ENCODE peak calls at places on chromosome 20, in four cellular contexts. N, J, D and V are unnamed samples.

GRCh38 chr20:58174708-58175287 is 53.7 kb downstream of the ANKRD60 start:
- DNase-seq in J (no peak), D (no peak), N (peak; percentile 55), V (no peak)

GRCh38 chr20:23609486-23610109 is 3.9 kb upstream of the CST9 start:
- DNase-seq in J (no peak), D (no peak), N (no peak), V (no peak)

GRCh38 chr20:58930496-58930895 is 50.6 kb upstream of the NELFCD start:
- DNase-seq in N (peak; percentile 17), J (no peak), D (no peak), V (no peak)

GRCh38 chr20:18011951-18012645 is 43.3 kb downstream of the MGME1 start:
- DNase-seq in D (no peak), J (no peak), N (no peak), V (no peak)

GRCh38 chr20:16349518-16350295 is 223.5 kb downstream of the KIF16B start:
- DNase-seq in J (no peak), N (peak; percentile 75), D (no peak), V (peak; percentile 21)

GRCh38 chr20:47063407-47063806 is 168.8 kb downstream of the EYA2 start:
- DNase-seq in D (no peak), N (no peak), J (no peak), V (peak; percentile 36)

GRCh38 chr20:17875981-17876385 is 92.6 kb downstream of the SNX5 start:
- DNase-seq in N (no peak), J (no peak), D (no peak), V (peak; percentile 66)

GRCh38 chr20:50980851-50981713 is 22.5 kb downstream of the MOCS3 start:
- DNase-seq in J (no peak), D (peak; percentile 49), N (peak; percentile 87), V (peak; percentile 27)

GRCh38 chr20:54980321-54980960 is 505.0 kb downstream of the DOK5 start:
- DNase-seq in N (no peak), D (no peak), J (no peak), V (no peak)

GRCh38 chr20:13458860-13459451 is 179.8 kb downstream of the TASP1 start:
- DNase-seq in J (peak; percentile 28), N (peak; percentile 60), D (peak; percentile 10), V (peak; percentile 36)

GRCh38 chr20:42482808-42483207 is 706.9 kb downstream of the PTPRT start:
- DNase-seq in N (no peak), J (no peak), D (no peak), V (no peak)

GRCh38 chr20:9323622-9324021 is 190.8 kb upstream of the LAMP5 start:
- DNase-seq in J (no peak), N (peak; percentile 32), D (no peak), V (no peak)

GRCh38 chr20:9699181-9699580 is 139.7 kb downstream of the PAK5 start:
- DNase-seq in D (no peak), J (no peak), N (no peak), V (no peak)

GRCh38 chr20:58482416-58482815 is 32.8 kb downstream of the APCDD1L start:
- DNase-seq in J (no peak), N (peak; percentile 19), D (no peak), V (no peak)

GRCh38 chr20:60262967-60263603 is 304.9 kb downstream of the CDH26 start:
- DNase-seq in J (peak; percentile 22), N (peak; percentile 25), D (peak; percentile 31), V (no peak)

GRCh38 chr20:21432911-21433310 is 35.6 kb upstream of the NKX2-4 start:
- DNase-seq in D (no peak), J (no peak), N (peak; percentile 53), V (no peak)

GRCh38 chr20:62642666-62643520 is 590 bp downstream of the SLCO4A1 start:
- DNase-seq in D (peak; percentile 57), J (no peak), N (peak; percentile 33), V (no peak)

GRCh38 chr20:63534427-63534830 is 2.7 kb downstream of the PTK6 start:
- DNase-seq in D (no peak), J (no peak), N (no peak), V (no peak)

GRCh38 chr20:63544958-63545516 is 2.5 kb downstream of the SRMS start:
- DNase-seq in N (no peak), D (no peak), J (no peak), V (no peak)

GRCh38 chr20:1449370-1449769 is 17.3 kb downstream of the NSFL1C start:
- DNase-seq in N (no peak), J (no peak), D (no peak), V (no peak)

GRCh38 chr20:9319687-9320384 is 194.6 kb upstream of the LAMP5 start:
- DNase-seq in J (no peak), D (no peak), N (no peak), V (no peak)

GRCh38 chr20:38186788-38187221 is 21.7 kb upstream of the TGM2 start:
- DNase-seq in J (no peak), D (no peak), N (peak; percentile 63), V (no peak)

GRCh38 chr20:57432874-57433491 is 41.8 kb downstream of the RBM38 start:
- DNase-seq in J (no peak), N (peak; percentile 46), D (no peak), V (no peak)

GRCh38 chr20:14830466-14830865 is 493.1 kb upstream of the FLRT3 start:
- DNase-seq in J (no peak), N (no peak), D (no peak), V (no peak)

GRCh38 chr20:41356951-41357350 is 9.7 kb downstream of the EMILIN3 start:
- DNase-seq in J (no peak), N (no peak), D (no peak), V (no peak)

GRCh38 chr20:51156796-51157119 is 133.9 kb upstream of the KCNG1 start:
- DNase-seq in D (no peak), J (no peak), N (peak; percentile 5), V (no peak)

GRCh38 chr20:46857061-46857831 is 37.4 kb upstream of the EYA2 start:
- DNase-seq in D (no peak), J (no peak), N (peak; percentile 33), V (no peak)

GRCh38 chr20:63134201-63134612 is 81.7 kb downstream of the YTHDF1 start:
- DNase-seq in J (no peak), N (no peak), D (no peak), V (no peak)

GRCh38 chr20:17316316-17317038 is 89.6 kb downstream of the PCSK2 start:
- DNase-seq in N (no peak), D (no peak), J (no peak), V (no peak)

GRCh38 chr20:19222520-19223040 is 10.1 kb downstream of the SLC24A3 start:
- DNase-seq in J (no peak), D (no peak), N (no peak), V (no peak)

GRCh38 chr20:44745560-44746366 is at the start of gene KCNK15:
- DNase-seq in J (no peak), D (peak; percentile 52), N (peak; percentile 71), V (peak; percentile 42)

GRCh38 chr20:59813948-59814834 is 119.2 kb downstream of the SYCP2 start:
- DNase-seq in N (no peak), D (no peak), J (no peak), V (no peak)

GRCh38 chr20:40192083-40192482 is 497.0 kb downstream of the MAFB start:
- DNase-seq in N (peak; percentile 44), J (no peak), D (no peak), V (no peak)

GRCh38 chr20:38883981-38884733 is 42.1 kb upstream of the FAM83D start:
- DNase-seq in J (no peak), D (no peak), N (no peak), V (no peak)

GRCh38 chr20:63778034-63778752 is 38.6 kb downstream of the SLC2A4RG start:
- DNase-seq in N (peak; percentile 15), D (no peak), J (no peak), V (no peak)

GRCh38 chr20:24588725-24589340 is 119.4 kb downstream of the SYNDIG1 start:
- DNase-seq in J (no peak), D (no peak), N (no peak), V (no peak)

GRCh38 chr20:17749979-17750721 is 50.4 kb downstream of the BANF2 start:
- DNase-seq in D (peak; percentile 42), J (no peak), N (peak; percentile 69), V (peak; percentile 21)

GRCh38 chr20:44811150-44811685 is 872 bp upstream of the RIMS4 start:
- DNase-seq in D (no peak), J (no peak), N (no peak), V (no peak)

GRCh38 chr20:58665606-58666005 is 14.5 kb downstream of the STX16 start:
- DNase-seq in D (no peak), N (no peak), J (no peak), V (no peak)

GRCh38 chr20:55565374-55565773 is 439.9 kb downstream of the CBLN4 start:
- DNase-seq in D (no peak), N (no peak), J (no peak), V (no peak)

GRCh38 chr20:6606651-6607050 is 160.8 kb upstream of the BMP2 start:
- DNase-seq in N (no peak), J (no peak), D (no peak), V (no peak)
- H3K27ac ChIP-seq in N (no peak overlapping the region), J (no peak overlapping the region), D (no peak overlapping the region), V (no peak overlapping the region)

GRCh38 chr20:31594558-31595379 is 10.3 kb upstream of the ID1 start:
- DNase-seq in N (no peak), J (no peak), D (no peak), V (no peak)
- H3K27ac ChIP-seq in N (peak overlapping the region; percentile 96), J (peak overlapping the region; percentile 97), D (no peak overlapping the region), V (peak overlapping the region; percentile 94)

DNA sequence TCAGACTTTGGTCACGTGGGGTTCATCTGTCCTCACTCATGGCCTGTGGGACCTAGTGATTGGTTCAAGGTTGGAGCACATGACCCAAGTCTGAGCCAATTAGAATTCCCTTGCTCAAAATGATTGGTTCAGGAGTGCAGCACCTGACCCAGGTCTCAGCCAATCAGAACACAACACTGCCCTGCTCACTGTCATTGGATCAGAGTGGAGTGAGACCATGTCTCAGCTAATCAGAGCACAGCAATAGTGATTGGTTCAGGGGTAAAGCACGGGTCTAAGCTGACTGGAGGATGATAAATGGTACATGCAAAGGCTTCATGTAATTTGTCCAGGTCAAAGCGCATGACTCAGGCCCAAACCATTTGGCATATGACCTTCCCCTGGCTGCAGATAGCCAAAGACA is 102.2 kb downstream of the PREX1 start:
- DNase-seq in D (no peak), N (peak; percentile 19), J (no peak), V (no peak)
- H3K27ac ChIP-seq in D (no peak overlapping the region), N (no peak overlapping the region), J (no peak overlapping the region), V (no peak overlapping the region)

GRCh38 chr20:49724637-49725606 is 11.2 kb upstream of the B4GALT5 start:
- DNase-seq in N (peak; percentile 47), J (no peak), D (peak; percentile 32), V (peak; percentile 68)
- H3K27ac ChIP-seq in N (no peak overlapping the region), J (no peak overlapping the region), D (peak overlapping the region; percentile 27), V (peak overlapping the region; percentile 39)

DNA sequence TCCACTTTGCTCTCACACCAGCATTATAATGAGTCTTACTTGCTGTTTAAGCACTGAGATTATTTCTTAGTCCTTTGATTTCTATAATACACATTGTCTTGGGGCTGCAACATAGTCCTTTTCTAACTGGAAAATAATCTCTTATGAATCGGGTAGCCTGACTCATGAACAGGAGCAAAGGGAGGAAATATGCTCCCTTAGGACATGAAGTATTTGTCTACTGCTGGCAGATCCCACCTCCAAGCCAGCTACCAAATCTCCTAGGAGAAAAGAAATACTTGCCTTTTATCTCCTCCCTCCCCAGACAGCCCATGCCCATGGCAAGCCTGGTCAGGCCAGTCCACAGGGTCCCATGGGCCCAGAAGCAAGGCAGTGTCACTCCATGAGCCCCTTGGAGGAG is 37.0 kb upstream of the SLC4A11 start:
- DNase-seq in D (no peak), J (no peak), N (peak; percentile 11), V (no peak)
- H3K27ac ChIP-seq in D (no peak overlapping the region), J (no peak overlapping the region), N (no peak overlapping the region), V (no peak overlapping the region)